ENCODE peak calls at places on chromosome 14, in eight cellular contexts. N is H9; F is coronary artery; Z is PC-9; R is AG04450; K is heart right ventricle; H is naive thymus-derived CD4-positive, alpha-beta T cell; E is lower lobe of right lung. M is an unnamed sample.

GRCh38 chr14:77123381-77124344 is 17.9 kb downstream of the ZDHHC22 start:
- DNase-seq in N (peak), F (peak), Z (peak), R (no peak), K (peak), H (no peak), E (peak), M (peak)

GRCh38 chr14:29865299-29865698 is 62.3 kb downstream of the PRKD1 start:
- DNase-seq in N (no peak), F (no peak), Z (no peak), R (no peak), K (no peak), H (no peak), E (no peak), M (no peak)

GRCh38 chr14:78598046-78598652 is 428.0 kb downstream of the NRXN3 start:
- DNase-seq in N (peak), F (no peak), Z (no peak), R (no peak), K (peak), H (peak), E (peak), M (peak)

GRCh38 chr14:37550511-37550910 is 44.5 kb downstream of the FOXA1 start:
- DNase-seq in N (no peak), F (no peak), Z (no peak), R (peak), K (no peak), H (no peak), E (no peak), M (no peak)

GRCh38 chr14:86057018-86057667 is 527.2 kb downstream of the FLRT2 start:
- DNase-seq in N (no peak), F (no peak), Z (no peak), R (no peak), K (no peak), H (no peak), E (no peak), M (no peak)

GRCh38 chr14:106318700-106319099 is 792.3 kb downstream of the TMEM121 start:
- DNase-seq in N (no peak), F (no peak), Z (no peak), R (no peak), K (no peak), H (peak), E (no peak), M (no peak)

GRCh38 chr14:68468437-68469207 is 324.2 kb downstream of the ZFP36L1 start:
- DNase-seq in N (no peak), F (no peak), Z (peak), R (no peak), K (no peak), H (no peak), E (no peak), M (no peak)

GRCh38 chr14:38589747-38590350 is 334.0 kb upstream of the CLEC14A start:
- DNase-seq in N (no peak), F (no peak), Z (no peak), R (no peak), K (no peak), H (no peak), E (no peak), M (no peak)

GRCh38 chr14:68135566-68135965 is 316.0 kb downstream of the RAD51B start:
- DNase-seq in N (no peak), F (no peak), Z (no peak), R (no peak), K (no peak), H (no peak), E (no peak), M (no peak)

GRCh38 chr14:24634158-24634557 is at the start of gene GZMB:
- DNase-seq in N (no peak), F (no peak), Z (no peak), R (no peak), K (no peak), H (no peak), E (no peak), M (no peak)

GRCh38 chr14:20435454-20436362 is at the start of gene KLHL33:
- DNase-seq in N (peak), F (no peak), Z (no peak), R (no peak), K (no peak), H (no peak), E (no peak), M (no peak)

GRCh38 chr14:66464261-66464660 is 21.9 kb upstream of the CCDC196 start:
- DNase-seq in N (no peak), F (no peak), Z (no peak), R (no peak), K (no peak), H (no peak), E (no peak), M (no peak)

GRCh38 chr14:28830115-28830534 is 63.5 kb downstream of the FOXG1 start:
- DNase-seq in N (no peak), F (no peak), Z (no peak), R (no peak), K (no peak), H (no peak), E (no peak), M (no peak)

GRCh38 chr14:50607181-50607580 is 47.2 kb downstream of the ATL1 start:
- DNase-seq in N (no peak), F (no peak), Z (no peak), R (no peak), K (no peak), H (no peak), E (no peak), M (no peak)

GRCh38 chr14:45807187-45807586 is 554.2 kb upstream of the MIS18BP1 start:
- DNase-seq in N (no peak), F (no peak), Z (no peak), R (no peak), K (no peak), H (no peak), E (no peak), M (no peak)

GRCh38 chr14:66649515-66649914 is 141.6 kb downstream of the GPHN start:
- DNase-seq in N (no peak), F (no peak), Z (no peak), R (no peak), K (no peak), H (no peak), E (no peak), M (no peak)

DNA sequence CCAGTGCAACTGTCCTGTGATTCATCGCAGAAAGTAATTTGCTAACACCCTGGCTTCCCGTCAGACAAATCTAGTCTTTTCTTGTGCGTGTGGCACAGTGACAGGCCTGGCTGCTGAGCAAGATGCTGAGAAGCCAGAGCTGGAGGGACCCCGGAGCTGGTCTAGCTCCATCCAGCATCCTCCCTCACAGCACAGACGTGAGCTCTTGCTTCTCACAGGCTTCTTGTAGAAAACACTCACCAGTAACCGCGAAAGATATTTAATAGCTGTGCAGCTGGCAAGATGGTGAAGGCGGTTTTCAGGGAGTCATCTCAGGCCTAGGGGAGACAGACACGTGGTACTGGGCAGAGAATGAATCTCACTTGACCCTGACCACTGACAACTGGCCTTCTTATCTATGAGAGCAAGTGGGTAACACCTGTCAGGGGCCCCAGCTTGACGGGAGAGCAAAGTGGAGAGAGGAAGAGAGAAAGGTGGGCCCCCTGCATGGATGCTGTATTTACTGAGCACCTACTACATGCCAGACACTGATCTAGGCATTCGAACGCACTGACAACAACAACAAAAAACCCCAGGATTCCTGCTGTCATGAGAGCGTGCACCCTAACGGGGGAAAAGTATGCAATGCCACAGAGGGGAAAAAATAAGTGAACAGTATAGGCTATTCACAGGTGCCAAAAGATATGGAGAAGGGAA is 63.3 kb downstream of the CCDC88C start:
- DNase-seq in N (no peak), F (no peak), Z (no peak), R (no peak), K (no peak), H (no peak), E (no peak), M (no peak)
- H3K27ac ChIP-seq in N (no peak), F (no peak), Z (no peak), R (no peak), K (no peak), H (peak), E (no peak), M (no peak)

GRCh38 chr14:93106541-93107156 is 9.1 kb downstream of the ITPK1 start:
- DNase-seq in N (no peak), F (no peak), Z (no peak), R (no peak), K (no peak), H (no peak), E (no peak), M (no peak)

GRCh38 chr14:93108105-93108504 is 7.6 kb downstream of the ITPK1 start:
- DNase-seq in N (no peak), F (no peak), Z (no peak), R (no peak), K (no peak), H (no peak), E (no peak), M (no peak)

GRCh38 chr14:93104961-93105360 is 10.8 kb downstream of the ITPK1 start:
- DNase-seq in N (peak), F (no peak), Z (peak), R (no peak), K (no peak), H (no peak), E (no peak), M (no peak)

GRCh38 chr14:93105362-93105761 is 10.4 kb downstream of the ITPK1 start:
- DNase-seq in N (no peak), F (no peak), Z (peak), R (no peak), K (no peak), H (no peak), E (peak), M (no peak)

DNA sequence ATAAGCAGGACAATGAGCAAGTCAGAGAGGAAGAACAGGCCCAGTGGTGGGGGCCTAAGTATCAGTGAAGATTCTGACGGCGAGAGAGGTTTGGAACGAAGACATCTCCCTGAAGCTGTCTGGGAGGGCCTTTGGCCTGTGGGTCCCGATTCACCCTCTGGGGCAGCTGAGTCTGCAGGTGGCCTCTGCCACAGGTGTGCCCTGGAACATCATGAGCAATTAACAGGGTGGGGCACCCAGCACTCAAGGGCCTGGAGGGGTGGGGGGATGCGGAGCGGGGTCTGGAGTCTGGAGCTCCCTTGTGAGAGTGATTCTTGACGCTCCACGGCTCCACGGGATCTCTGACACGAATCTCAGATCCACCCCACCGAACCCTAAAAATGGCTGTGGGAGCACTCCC is 8.3 kb downstream of the ITPK1 start:
- DNase-seq in N (no peak), F (no peak), Z (no peak), R (no peak), K (no peak), H (no peak), E (no peak), M (no peak)
- H3K27ac ChIP-seq in N (no peak), F (no peak), Z (peak), R (no peak), K (no peak), H (no peak), E (no peak), M (no peak)

DNA sequence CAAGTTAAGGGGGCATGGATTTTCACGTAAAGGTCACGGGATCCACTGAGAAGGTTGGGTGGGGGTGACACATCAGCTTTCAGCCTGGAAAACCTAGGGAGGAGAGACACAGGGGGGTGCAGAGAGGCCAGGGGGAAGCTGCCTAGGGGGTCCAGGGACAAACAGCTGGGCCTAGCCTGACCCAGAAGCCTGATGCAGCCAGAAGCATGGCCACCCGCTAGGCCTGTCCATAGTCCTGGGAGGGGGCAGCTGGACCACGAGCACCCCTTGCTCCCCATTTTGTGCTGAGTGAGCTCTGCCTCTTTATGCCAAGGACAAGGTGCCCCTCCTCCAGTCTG is 322.7 kb upstream of the RTL1 start:
- DNase-seq in N (no peak), F (peak), Z (no peak), R (no peak), K (no peak), H (no peak), E (no peak), M (no peak)
- H3K27ac ChIP-seq in N (no peak), F (no peak), Z (no peak), R (no peak), K (no peak), H (no peak), E (no peak), M (no peak)

DNA sequence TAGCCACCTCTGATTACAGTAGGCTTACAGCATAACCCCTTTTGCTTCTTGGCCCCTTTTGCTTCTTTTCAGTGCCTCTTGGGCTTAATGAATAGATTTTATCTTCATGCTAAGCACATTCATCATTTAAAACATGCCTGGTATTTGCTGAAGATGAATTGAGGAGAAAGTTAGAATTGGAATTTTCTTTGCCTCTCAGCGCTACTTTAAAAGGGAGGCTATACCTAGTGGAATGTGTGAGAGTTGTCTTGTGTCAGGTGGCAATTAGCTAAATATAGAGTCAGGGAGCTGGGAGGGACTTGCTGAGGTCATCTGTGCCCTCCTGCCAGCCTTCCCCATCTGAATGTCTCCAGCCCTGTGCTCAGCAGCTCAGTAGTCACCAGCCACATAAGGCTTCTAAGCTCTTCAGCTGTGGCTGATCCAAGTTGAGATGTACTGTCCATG is 132.2 kb downstream of the SAMD4A start:
- DNase-seq in N (peak), F (no peak), Z (no peak), R (no peak), K (peak), H (no peak), E (no peak), M (no peak)
- H3K27ac ChIP-seq in N (no peak), F (peak), Z (no peak), R (no peak), K (peak), H (no peak), E (peak), M (no peak)

DNA sequence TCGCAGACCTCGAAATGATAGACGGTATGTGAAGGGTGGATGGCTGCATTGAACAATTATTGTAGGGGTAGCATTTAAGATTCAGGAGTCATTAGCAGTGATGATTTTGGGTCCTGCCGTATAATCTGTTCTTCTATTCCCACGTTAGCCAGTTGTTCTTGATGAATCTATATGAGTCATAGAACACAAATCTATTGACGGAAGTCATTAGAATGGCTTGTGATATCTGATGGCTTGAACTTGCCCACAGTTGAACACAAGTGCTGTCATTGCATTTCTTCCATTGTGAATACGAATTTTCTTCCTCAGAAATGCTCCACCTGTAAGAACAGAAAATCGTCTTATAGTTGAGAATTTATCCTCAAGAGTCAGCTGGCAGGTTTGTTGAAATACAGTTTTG is 1.9 kb downstream of the SRSF5 start:
- DNase-seq in N (no peak), F (no peak), Z (no peak), R (no peak), K (no peak), H (no peak), E (no peak), M (no peak)
- H3K27ac ChIP-seq in N (no peak), F (peak), Z (no peak), R (no peak), K (no peak), H (peak), E (no peak), M (no peak)

DNA sequence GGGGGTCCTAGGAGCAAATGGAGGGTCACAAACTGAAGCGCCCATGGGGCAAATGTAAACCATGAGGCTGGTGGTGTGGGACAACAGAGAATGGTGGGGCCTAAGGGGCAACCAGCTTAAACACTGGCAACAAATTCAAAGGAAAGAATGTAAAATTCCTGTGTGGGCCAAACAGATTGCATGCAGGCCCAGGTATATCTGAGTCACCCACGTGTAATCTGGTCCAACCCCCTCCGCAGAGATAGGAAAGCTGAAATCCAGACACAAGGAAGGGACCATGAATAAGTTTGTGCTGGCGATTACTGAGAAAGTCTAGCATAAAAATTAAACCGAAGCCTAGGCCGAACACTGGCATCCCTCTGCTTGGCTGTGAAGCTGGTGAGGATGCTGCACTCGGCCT is 71.6 kb downstream of the ITPK1 start:
- DNase-seq in N (no peak), F (no peak), Z (peak), R (no peak), K (no peak), H (no peak), E (no peak), M (no peak)
- H3K27ac ChIP-seq in N (no peak), F (peak), Z (peak), R (no peak), K (peak), H (no peak), E (peak), M (peak)

GRCh38 chr14:22565391-22565945 is 23.6 kb downstream of the DAD1 start:
- DNase-seq in N (no peak), F (no peak), Z (no peak), R (no peak), K (no peak), H (no peak), E (no peak), M (no peak)
- H3K27ac ChIP-seq in N (no peak), F (no peak), Z (no peak), R (no peak), K (no peak), H (peak), E (peak), M (peak)

DNA sequence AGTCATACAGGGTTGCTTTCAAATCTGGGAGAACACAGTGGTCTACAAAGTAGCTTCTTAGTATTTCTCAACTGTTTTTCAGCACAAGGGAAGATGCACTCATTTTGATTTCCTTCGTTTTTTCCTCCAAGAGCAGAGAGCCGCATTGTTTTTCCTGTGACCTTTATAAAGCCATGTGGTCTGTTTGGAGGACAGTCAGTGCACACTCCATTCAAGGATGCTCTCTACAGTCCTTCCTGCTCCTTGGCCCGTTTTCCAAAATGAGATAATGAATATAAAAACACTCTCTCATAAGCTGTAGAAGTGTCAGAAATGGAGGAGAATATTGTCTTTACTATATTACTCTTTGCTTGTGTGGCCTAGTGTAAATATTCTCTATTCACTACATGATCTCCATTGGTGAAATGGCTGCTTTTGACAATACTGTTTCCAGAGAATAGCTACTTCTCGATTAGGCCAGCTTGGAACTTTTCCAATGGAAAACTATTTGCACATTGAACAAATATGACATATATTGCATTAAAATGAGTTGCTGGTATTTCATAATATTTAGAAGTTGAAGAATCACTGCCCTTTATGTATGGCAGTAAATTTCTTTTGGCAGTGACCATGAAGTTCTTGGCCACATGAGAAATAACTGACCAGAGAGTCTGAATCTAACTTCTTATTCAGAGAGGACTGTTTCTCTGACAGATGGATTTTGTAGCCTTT is 393.1 kb upstream of the RGS6 start:
- DNase-seq in N (no peak), F (no peak), Z (no peak), R (no peak), K (no peak), H (no peak), E (no peak), M (no peak)
- H3K27ac ChIP-seq in N (no peak), F (peak), Z (no peak), R (no peak), K (peak), H (no peak), E (no peak), M (no peak)

DNA sequence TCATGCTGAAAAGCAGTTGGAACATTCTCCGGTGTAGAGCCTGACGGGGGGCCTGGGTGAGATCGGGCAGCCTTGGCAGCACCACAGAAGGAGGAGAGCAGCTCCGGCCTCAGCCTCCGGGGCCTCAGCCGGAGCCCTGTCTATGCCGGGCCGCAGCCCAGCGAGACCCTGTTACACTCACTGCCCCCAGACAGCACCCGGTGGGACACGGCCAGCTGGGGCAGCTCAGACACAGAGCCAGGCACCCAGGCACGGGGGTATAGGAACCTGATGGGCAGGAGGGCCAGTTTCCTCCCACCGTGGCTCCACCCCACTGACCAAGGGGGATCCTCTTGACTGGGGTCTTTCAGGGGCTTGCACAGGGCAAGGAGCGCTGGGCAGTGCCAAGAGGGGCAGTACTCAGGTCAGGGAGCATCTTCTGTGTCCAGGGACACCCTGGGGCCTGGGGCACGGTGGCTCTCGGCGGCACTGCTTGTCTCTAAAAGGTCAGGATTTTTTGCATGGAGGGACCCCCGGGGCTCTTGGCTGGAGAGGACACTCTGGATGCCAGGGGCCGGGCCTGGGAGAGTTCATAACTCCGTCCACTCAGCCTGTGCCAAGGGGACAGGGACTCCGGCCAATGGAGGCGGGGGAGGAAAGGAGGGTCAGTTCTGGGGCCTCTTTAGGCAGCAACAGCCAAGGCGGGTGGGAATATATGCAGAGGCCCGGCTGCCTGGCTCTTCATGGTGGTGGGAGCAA is 9.4 kb downstream of the INF2 start:
- DNase-seq in N (no peak), F (no peak), Z (no peak), R (no peak), K (peak), H (no peak), E (no peak), M (no peak)
- H3K27ac ChIP-seq in N (no peak), F (peak), Z (no peak), R (no peak), K (peak), H (no peak), E (peak), M (no peak)

M was measured in pancreas.